ENCODE peak calls at places on chromosomes 11 and 22, in nine cellular contexts. Y, V, Z, L, H, C, U, Q and D are unnamed samples. For H3K4me1, the result is how much of the 10 kb centered on the place peaks cover.

GRCh38 chr11:33375688-33376311 is 118.6 kb downstream of the HIPK3 start:
- DNase-seq in U (peak), Y (no peak), L (peak), V (peak), Z (no peak), Q (no peak), H (no peak), C (no peak), D (peak)

GRCh38 chr11:34072041-34072440 is 20.5 kb downstream of the CAPRIN1 start:
- DNase-seq in Z (no peak), H (no peak), L (no peak), U (no peak), Y (no peak), V (no peak), C (no peak), Q (no peak), D (no peak)

GRCh38 chr11:75068559-75068958 is 28.1 kb downstream of the OR2AT4 start:
- DNase-seq in U (no peak), Q (no peak), C (no peak), L (no peak), Z (no peak), V (no peak), H (no peak), Y (no peak), D (no peak)

GRCh38 chr11:61972112-61972795 is 4.8 kb upstream of the FTH1 start:
- DNase-seq in Q (no peak), Z (no peak), H (no peak), Y (no peak), U (no peak), L (no peak), C (no peak), V (no peak), D (no peak)

GRCh38 chr22:50473088-50473487 is 1.7 kb downstream of the SBF1 start:
- DNase-seq in Z (peak), Y (no peak), H (peak), Q (no peak), U (no peak), V (peak), C (no peak), L (no peak), D (peak)

GRCh38 chr22:50473855-50474671 is 772 bp downstream of the SBF1 start:
- DNase-seq in H (no peak), U (peak), C (no peak), Y (peak), V (peak), Z (peak), L (peak), Q (peak), D (peak)

GRCh38 chr11:126029805-126030204 is 32.9 kb downstream of the CDON start:
- DNase-seq in C (no peak), U (no peak), Y (no peak), L (no peak), Q (no peak), H (no peak), V (no peak), Z (no peak), D (no peak)

GRCh38 chr22:35838849-35839646 is 121.4 kb downstream of the APOL5 start:
- DNase-seq in C (peak), L (peak), H (no peak), V (peak), Z (no peak), Q (peak), Y (peak), U (no peak), D (peak)

GRCh38 chr22:20990184-20991180 is 8.4 kb downstream of the LZTR1 start:
- DNase-seq in V (no peak), U (no peak), C (no peak), Y (no peak), Z (no peak), Q (no peak), L (no peak), H (no peak), D (no peak)

GRCh38 chr11:64284048-64284961 is at the start of gene BAD:
- DNase-seq in Q (peak), U (peak), H (peak), V (peak), L (peak), Z (peak), C (peak), Y (peak), D (peak)

GRCh38 chr11:110337570-110338193 is 41.3 kb upstream of the RDX start:
- DNase-seq in U (no peak), Z (no peak), V (peak), H (no peak), Y (no peak), Q (no peak), C (no peak), L (peak), D (no peak)

GRCh38 chr11:115670538-115671200 is 166.5 kb upstream of the CADM1 start:
- DNase-seq in Q (no peak), Y (no peak), H (no peak), Z (no peak), V (no peak), L (no peak), U (no peak), C (no peak), D (no peak)

GRCh38 chr22:29224121-29224858 is 18.6 kb downstream of the EMID1 start:
- DNase-seq in U (no peak), L (no peak), V (no peak), Y (no peak), Q (peak), Z (peak), C (peak), H (no peak), D (no peak)

GRCh38 chr22:48431536-48432315 is 1395.9 kb downstream of the BRD1 start:
- DNase-seq in Y (no peak), U (peak), V (no peak), L (no peak), H (no peak), C (no peak), Q (no peak), Z (peak), D (no peak)

GRCh38 chr11:129251067-129251466 is 58.9 kb upstream of the ARHGAP32 start:
- DNase-seq in U (no peak), Q (no peak), V (peak), Z (no peak), L (no peak), C (no peak), H (no peak), Y (no peak), D (no peak)

GRCh38 chr22:50470491-50470890 is 4.3 kb downstream of the SBF1 start:
- DNase-seq in Z (no peak), Y (no peak), V (no peak), H (no peak), C (no peak), Q (no peak), L (no peak), U (no peak), D (peak)

GRCh38 chr11:7844521-7844920 is 47.8 kb upstream of the OR5P2 start:
- DNase-seq in L (no peak), C (no peak), Y (no peak), U (no peak), V (no peak), H (no peak), Z (no peak), Q (no peak), D (no peak)

GRCh38 chr11:73598719-73599379 is 937 bp upstream of the FAM168A start:
- DNase-seq in C (no peak), V (no peak), H (no peak), Q (no peak), U (no peak), Z (no peak), Y (no peak), L (no peak), D (no peak)

GRCh38 chr11:12144306-12145174 is 34.1 kb downstream of the MICAL2 start:
- DNase-seq in Z (peak), Y (no peak), V (no peak), H (no peak), Q (no peak), C (no peak), L (no peak), U (no peak), D (no peak)

GRCh38 chr11:134509381-134510068 is 97.5 kb upstream of the B3GAT1 start:
- DNase-seq in C (no peak), U (no peak), Z (peak), Y (no peak), H (no peak), L (no peak), V (no peak), Q (no peak), D (no peak)

GRCh38 chr22:49825944-49826602 is 1.6 kb downstream of the BRD1 start:
- DNase-seq in V (peak), C (no peak), U (peak), Y (no peak), H (peak), L (peak), Z (peak), Q (no peak), D (peak)

GRCh38 chr11:134036484-134037092 is 32.3 kb upstream of the JAM3 start:
- DNase-seq in L (no peak), H (peak), V (no peak), Y (no peak), Q (no peak), U (no peak), Z (no peak), C (no peak), D (no peak)

GRCh38 chr11:61976813-61977475 is 9.5 kb upstream of the FTH1 start:
- DNase-seq in Z (peak), L (no peak), Y (no peak), Q (peak), C (no peak), V (no peak), H (no peak), U (no peak), D (no peak)

GRCh38 chr22:37290737-37291136 is 8.4 kb downstream of the CYTH4 start:
- DNase-seq in U (no peak), Y (no peak), Z (peak), H (no peak), L (peak), C (no peak), Q (no peak), V (peak), D (no peak)

GRCh38 chr11:45288395-45288794 is 2.3 kb upstream of the SYT13 start:
- DNase-seq in Q (no peak), H (no peak), L (no peak), Z (no peak), Y (no peak), C (no peak), U (no peak), V (no peak), D (no peak)

GRCh38 chr11:45285289-45285828 is 782 bp downstream of the SYT13 start:
- DNase-seq in Z (no peak), U (no peak), V (no peak), Y (no peak), H (no peak), Q (no peak), L (no peak), C (no peak), D (no peak)

GRCh38 chr11:45287316-45287903 is 1.3 kb upstream of the SYT13 start:
- DNase-seq in Z (no peak), Q (no peak), L (no peak), C (no peak), H (no peak), Y (no peak), V (no peak), U (no peak), D (no peak)

GRCh38 chr11:45289369-45289768 is 3.2 kb upstream of the SYT13 start:
- DNase-seq in V (peak), H (no peak), Y (no peak), U (no peak), Q (no peak), L (peak), C (no peak), Z (no peak), D (no peak)

GRCh38 chr11:45285931-45286632 is at the start of gene SYT13:
- DNase-seq in Q (no peak), V (no peak), H (no peak), Z (no peak), U (peak), L (no peak), Y (no peak), C (no peak), D (no peak)
- H3K4me1 ChIP-seq in Q (under half), V (under half), H (under half), Z (under half), U (under half), L (under half), Y (under half), C (under half), D (under half)

GRCh38 chr11:48169706-48170105 is 46.9 kb upstream of the OR4B1 start:
- DNase-seq in U (no peak), Y (no peak), Q (no peak), Z (no peak), C (no peak), H (no peak), L (no peak), V (no peak), D (no peak)
- H3K4me1 ChIP-seq in U (under half), Y (under half), Q (under half), Z (under half), C (under half), H (under half), L (under half), V (under half), D (under half)

DNA sequence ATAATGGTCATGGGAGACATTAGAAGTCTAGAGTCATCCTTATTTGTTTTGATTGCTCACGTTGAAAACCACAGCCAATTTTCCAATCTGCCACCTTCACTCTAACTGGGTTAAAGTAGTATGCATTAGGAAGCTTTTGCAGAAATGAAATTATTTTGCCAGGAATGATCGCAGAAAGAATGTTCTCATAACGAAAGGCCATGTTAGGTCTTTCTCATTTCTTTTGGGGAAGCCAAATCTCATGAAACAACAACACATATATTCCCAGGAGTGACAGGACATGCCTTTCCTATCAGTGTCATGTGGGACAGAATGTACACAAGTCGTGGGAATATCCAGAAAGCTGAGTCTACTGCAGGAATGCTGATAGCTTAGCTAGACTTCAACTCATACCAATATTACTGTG is 386.3 kb downstream of the AASDHPPT start:
- DNase-seq in Z (no peak), L (no peak), H (no peak), Q (no peak), U (no peak), C (no peak), Y (no peak), V (peak), D (no peak)
- H3K4me1 ChIP-seq in Z (under half), L (under half), H (under half), Q (under half), U (under half), C (under half), Y (under half), V (half or more), D (under half)

GRCh38 chr22:39313258-39314001 is 6.0 kb downstream of the RPL3 start:
- DNase-seq in U (no peak), Q (no peak), L (no peak), H (no peak), Z (no peak), V (no peak), C (no peak), Y (no peak), D (no peak)

GRCh38 chr22:39312410-39312809 is 7.0 kb downstream of the RPL3 start:
- DNase-seq in Y (no peak), Q (no peak), V (no peak), H (no peak), Z (no peak), U (no peak), L (no peak), C (no peak), D (no peak)

GRCh38 chr22:39316440-39317083 is 2.9 kb downstream of the RPL3 start:
- DNase-seq in H (peak), L (peak), Z (peak), U (peak), Q (peak), V (peak), Y (peak), C (peak), D (peak)

GRCh38 chr22:39315389-39315788 is 4.0 kb downstream of the RPL3 start:
- DNase-seq in Z (no peak), H (no peak), C (no peak), V (no peak), Q (no peak), Y (no peak), U (no peak), L (no peak), D (no peak)

GRCh38 chr22:39314251-39314971 is 5.0 kb downstream of the RPL3 start:
- DNase-seq in C (no peak), L (no peak), H (no peak), Z (no peak), V (no peak), Q (no peak), U (no peak), Y (no peak), D (no peak)
- H3K4me1 ChIP-seq in C (under half), L (half or more), H (half or more), Z (half or more), V (under half), Q (half or more), U (under half), Y (under half), D (under half)

GRCh38 chr11:31417816-31418215 is 48.2 kb downstream of the DNAJC24 start:
- DNase-seq in Z (no peak), Q (no peak), Y (no peak), H (no peak), U (no peak), V (no peak), L (no peak), C (no peak), D (no peak)
- H3K4me1 ChIP-seq in Z (under half), Q (under half), Y (under half), H (under half), U (under half), V (under half), L (under half), C (under half), D (under half)

DNA sequence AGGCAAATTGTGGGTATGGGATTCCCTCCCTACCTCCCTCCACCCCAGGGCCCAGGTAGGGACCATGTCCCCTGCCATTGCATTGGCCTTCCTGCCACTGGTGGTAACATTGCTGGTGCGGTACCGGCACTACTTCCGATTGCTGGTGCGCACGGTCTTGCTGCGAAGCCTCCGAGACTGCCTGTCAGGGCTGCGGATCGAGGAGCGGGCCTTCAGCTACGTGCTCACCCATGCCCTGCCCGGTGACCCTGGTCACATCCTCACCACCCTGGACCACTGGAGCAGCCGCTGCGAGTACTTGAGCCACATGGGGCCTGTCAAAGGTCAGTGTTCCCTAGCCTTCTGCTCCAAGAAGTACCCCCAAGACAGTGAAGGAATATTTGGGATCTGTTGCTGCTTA is at the start of gene TOMT:
- DNase-seq in Y (no peak), V (no peak), C (no peak), H (no peak), U (no peak), L (no peak), Z (peak), Q (no peak), D (no peak)
- H3K4me1 ChIP-seq in Y (under half), V (under half), C (under half), H (under half), U (under half), L (under half), Z (under half), Q (under half), D (under half)

DNA sequence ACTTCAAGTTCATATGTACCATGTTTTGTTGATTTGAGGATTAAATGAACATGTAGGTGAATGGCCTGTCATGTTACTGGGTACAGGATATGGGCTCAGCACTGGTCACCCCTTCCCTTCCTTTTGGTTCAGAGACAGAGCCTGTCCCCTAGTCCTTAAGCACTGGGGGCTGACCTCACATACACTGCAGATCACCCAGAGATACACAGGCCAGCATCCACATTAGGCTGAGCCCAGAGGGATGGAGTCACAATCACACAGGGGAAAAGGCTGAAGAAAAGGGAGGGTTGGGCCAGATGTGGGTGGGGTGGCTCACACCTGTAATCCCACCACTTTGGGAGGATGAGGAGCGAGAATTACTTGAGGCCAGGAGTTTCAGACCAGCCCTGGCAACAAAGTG is 62.3 kb downstream of the IGLL5 start:
- DNase-seq in C (no peak), Y (no peak), H (no peak), U (no peak), Q (no peak), L (no peak), V (no peak), Z (no peak), D (no peak)
- H3K4me1 ChIP-seq in C (under half), Y (under half), H (under half), U (under half), Q (under half), L (under half), V (under half), Z (under half), D (under half)

GRCh38 chr11:2446590-2447252 is 1.9 kb downstream of the KCNQ1 start:
- DNase-seq in Y (no peak), U (peak), V (no peak), C (no peak), L (no peak), Q (no peak), Z (peak), H (no peak), D (peak)
- H3K4me1 ChIP-seq in Y (under half), U (under half), V (under half), C (under half), L (under half), Q (under half), Z (under half), H (half or more), D (under half)